ENCODE peak calls at places on chromosome 21, in seven cellular contexts. One of them, this sample, is unnamed.

GRCh38 chr21:15430023-15430422 is 299.8 kb upstream of the USP25 start:
- DNase-seq in brain microvascular endothelial cell: no peak
- DNase-seq in fibroblast of lung: peak
- DNase-seq in dorsolateral prefrontal cortex: no peak
- DNase-seq in body of pancreas: no peak
- DNase-seq in Panc1: no peak
- DNase-seq in OCI-LY7: no peak
- DNase-seq in this sample: no peak

GRCh38 chr21:46159390-46159789 is 4.0 kb upstream of the FTCD start:
- DNase-seq in brain microvascular endothelial cell: no peak
- DNase-seq in fibroblast of lung: no peak
- DNase-seq in dorsolateral prefrontal cortex: no peak
- DNase-seq in body of pancreas: no peak
- DNase-seq in Panc1: no peak
- DNase-seq in OCI-LY7: no peak
- DNase-seq in this sample: no peak

GRCh38 chr21:27329255-27329851 is 362.5 kb upstream of the ADAMTS5 start:
- DNase-seq in brain microvascular endothelial cell: no peak
- DNase-seq in fibroblast of lung: no peak
- DNase-seq in dorsolateral prefrontal cortex: no peak
- DNase-seq in body of pancreas: no peak
- DNase-seq in Panc1: no peak
- DNase-seq in OCI-LY7: no peak
- DNase-seq in this sample: no peak

GRCh38 chr21:35796834-35797233 is 263.5 kb downstream of the SETD4 start:
- DNase-seq in brain microvascular endothelial cell: no peak
- DNase-seq in fibroblast of lung: no peak
- DNase-seq in dorsolateral prefrontal cortex: no peak
- DNase-seq in body of pancreas: no peak
- DNase-seq in Panc1: no peak
- DNase-seq in OCI-LY7: no peak
- DNase-seq in this sample: no peak

GRCh38 chr21:28018741-28019669 is 973.7 kb downstream of the LTN1 start:
- DNase-seq in brain microvascular endothelial cell: no peak
- DNase-seq in fibroblast of lung: no peak
- DNase-seq in dorsolateral prefrontal cortex: peak
- DNase-seq in body of pancreas: peak
- DNase-seq in Panc1: no peak
- DNase-seq in OCI-LY7: peak
- DNase-seq in this sample: no peak

GRCh38 chr21:27406297-27407009 is 439.6 kb upstream of the ADAMTS5 start:
- DNase-seq in brain microvascular endothelial cell: no peak
- DNase-seq in fibroblast of lung: peak
- DNase-seq in dorsolateral prefrontal cortex: no peak
- DNase-seq in body of pancreas: no peak
- DNase-seq in Panc1: no peak
- DNase-seq in OCI-LY7: no peak
- DNase-seq in this sample: no peak

GRCh38 chr21:32103361-32103760 is 175.5 kb downstream of the MIS18A start:
- DNase-seq in brain microvascular endothelial cell: no peak
- DNase-seq in fibroblast of lung: no peak
- DNase-seq in dorsolateral prefrontal cortex: no peak
- DNase-seq in body of pancreas: no peak
- DNase-seq in Panc1: no peak
- DNase-seq in OCI-LY7: no peak
- DNase-seq in this sample: no peak

GRCh38 chr21:28975401-28975800 is 17.3 kb downstream of the LTN1 start:
- DNase-seq in brain microvascular endothelial cell: no peak
- DNase-seq in fibroblast of lung: no peak
- DNase-seq in dorsolateral prefrontal cortex: no peak
- DNase-seq in body of pancreas: no peak
- DNase-seq in Panc1: no peak
- DNase-seq in OCI-LY7: no peak
- DNase-seq in this sample: no peak

GRCh38 chr21:15063081-15063820 is 1.5 kb downstream of the NRIP1 start:
- DNase-seq in brain microvascular endothelial cell: no peak
- DNase-seq in fibroblast of lung: peak
- DNase-seq in dorsolateral prefrontal cortex: no peak
- DNase-seq in body of pancreas: peak
- DNase-seq in Panc1: no peak
- DNase-seq in OCI-LY7: no peak
- DNase-seq in this sample: no peak

GRCh38 chr21:16420086-16420724 is 690.4 kb downstream of the USP25 start:
- DNase-seq in brain microvascular endothelial cell: peak
- DNase-seq in fibroblast of lung: peak
- DNase-seq in dorsolateral prefrontal cortex: no peak
- DNase-seq in body of pancreas: peak
- DNase-seq in Panc1: no peak
- DNase-seq in OCI-LY7: no peak
- DNase-seq in this sample: peak

GRCh38 chr21:17802568-17802967 is 16.6 kb downstream of the C21orf91 start:
- DNase-seq in brain microvascular endothelial cell: peak
- DNase-seq in fibroblast of lung: peak
- DNase-seq in dorsolateral prefrontal cortex: no peak
- DNase-seq in body of pancreas: no peak
- DNase-seq in Panc1: no peak
- DNase-seq in OCI-LY7: no peak
- DNase-seq in this sample: no peak

GRCh38 chr21:28856588-28857250 is 136.0 kb downstream of the LTN1 start:
- DNase-seq in brain microvascular endothelial cell: no peak
- DNase-seq in fibroblast of lung: no peak
- DNase-seq in dorsolateral prefrontal cortex: no peak
- DNase-seq in body of pancreas: no peak
- DNase-seq in Panc1: no peak
- DNase-seq in OCI-LY7: no peak
- DNase-seq in this sample: no peak

GRCh38 chr21:35882791-35883240 is 177.5 kb downstream of the SETD4 start:
- DNase-seq in brain microvascular endothelial cell: peak
- DNase-seq in fibroblast of lung: peak
- DNase-seq in dorsolateral prefrontal cortex: no peak
- DNase-seq in body of pancreas: peak
- DNase-seq in Panc1: no peak
- DNase-seq in OCI-LY7: no peak
- DNase-seq in this sample: no peak

GRCh38 chr21:33289199-33289819 is 23.1 kb downstream of the IL10RB start:
- DNase-seq in brain microvascular endothelial cell: peak
- DNase-seq in fibroblast of lung: peak
- DNase-seq in dorsolateral prefrontal cortex: no peak
- DNase-seq in body of pancreas: no peak
- DNase-seq in Panc1: no peak
- DNase-seq in OCI-LY7: no peak
- DNase-seq in this sample: peak

GRCh38 chr21:40155563-40155962 is 288.3 kb downstream of the PCP4 start:
- DNase-seq in brain microvascular endothelial cell: no peak
- DNase-seq in fibroblast of lung: no peak
- DNase-seq in dorsolateral prefrontal cortex: no peak
- DNase-seq in body of pancreas: no peak
- DNase-seq in Panc1: no peak
- DNase-seq in OCI-LY7: no peak
- DNase-seq in this sample: no peak

GRCh38 chr21:26852422-26852821 is 7.2 kb upstream of the ADAMTS1 start:
- DNase-seq in brain microvascular endothelial cell: no peak
- DNase-seq in fibroblast of lung: no peak
- DNase-seq in dorsolateral prefrontal cortex: no peak
- DNase-seq in body of pancreas: no peak
- DNase-seq in Panc1: no peak
- DNase-seq in OCI-LY7: no peak
- DNase-seq in this sample: no peak

GRCh38 chr21:14609274-14609673 is 63.2 kb upstream of the SAMSN1 start:
- DNase-seq in brain microvascular endothelial cell: no peak
- DNase-seq in fibroblast of lung: no peak
- DNase-seq in dorsolateral prefrontal cortex: no peak
- DNase-seq in body of pancreas: no peak
- DNase-seq in Panc1: no peak
- DNase-seq in OCI-LY7: no peak
- DNase-seq in this sample: no peak

GRCh38 chr21:29477941-29478340 is 179.2 kb downstream of the BACH1 start:
- DNase-seq in brain microvascular endothelial cell: peak
- DNase-seq in fibroblast of lung: peak
- DNase-seq in dorsolateral prefrontal cortex: no peak
- DNase-seq in body of pancreas: no peak
- DNase-seq in Panc1: no peak
- DNase-seq in OCI-LY7: no peak
- DNase-seq in this sample: no peak

GRCh38 chr21:42101246-42101645 is 30.1 kb downstream of the UMODL1 start:
- DNase-seq in brain microvascular endothelial cell: no peak
- DNase-seq in fibroblast of lung: no peak
- DNase-seq in dorsolateral prefrontal cortex: no peak
- DNase-seq in body of pancreas: no peak
- DNase-seq in Panc1: no peak
- DNase-seq in OCI-LY7: no peak
- DNase-seq in this sample: no peak
- H3K27ac ChIP-seq in brain microvascular endothelial cell: no peak
- H3K27ac ChIP-seq in fibroblast of lung: no peak
- H3K27ac ChIP-seq in dorsolateral prefrontal cortex: no peak
- H3K27ac ChIP-seq in body of pancreas: no peak
- H3K27ac ChIP-seq in Panc1: no peak
- H3K27ac ChIP-seq in OCI-LY7: no peak
- H3K27ac ChIP-seq in this sample: no peak

DNA sequence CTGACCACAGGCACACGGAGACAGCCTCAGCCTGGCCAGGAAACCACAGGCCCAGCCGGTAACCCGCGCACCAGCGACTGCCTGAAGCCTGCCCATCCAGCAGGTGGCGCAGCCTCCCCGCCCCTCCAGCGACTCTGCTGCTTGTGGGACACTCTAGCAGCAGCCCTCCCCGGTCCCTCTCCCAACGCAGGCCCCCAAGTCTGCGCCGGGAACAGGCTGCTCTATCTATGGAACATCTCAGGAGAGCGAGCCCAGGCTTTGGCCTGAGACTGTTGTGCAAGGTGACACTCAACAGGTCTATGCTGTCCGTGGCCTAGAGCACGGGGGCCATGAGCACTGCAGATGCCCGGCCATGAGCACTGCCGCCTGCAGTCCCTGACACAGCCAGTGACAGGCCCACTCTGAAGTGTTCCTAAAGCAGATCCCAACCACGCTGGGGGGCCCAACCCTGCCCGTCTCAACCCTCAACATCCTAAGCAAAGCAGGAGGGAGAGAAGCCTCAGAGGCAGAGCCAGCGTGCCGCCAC is 28.4 kb downstream of the WDR4 start:
- DNase-seq in brain microvascular endothelial cell: peak
- DNase-seq in fibroblast of lung: no peak
- DNase-seq in dorsolateral prefrontal cortex: no peak
- DNase-seq in body of pancreas: no peak
- DNase-seq in Panc1: no peak
- DNase-seq in OCI-LY7: peak
- DNase-seq in this sample: no peak
- TF ChIP-seq CTCF in brain microvascular endothelial cell: peak
- TF ChIP-seq CTCF in fibroblast of lung: peak
- TF ChIP-seq CTCF in dorsolateral prefrontal cortex: no peak
- TF ChIP-seq CTCF in body of pancreas: peak
- TF ChIP-seq CTCF in Panc1: no peak
- TF ChIP-seq CTCF in OCI-LY7: peak
- TF ChIP-seq CTCF in this sample: no peak

GRCh38 chr21:34511787-34512451 is at the start of gene KCNE1:
- DNase-seq in brain microvascular endothelial cell: no peak
- DNase-seq in fibroblast of lung: no peak
- DNase-seq in dorsolateral prefrontal cortex: no peak
- DNase-seq in body of pancreas: peak
- DNase-seq in Panc1: no peak
- DNase-seq in OCI-LY7: no peak
- DNase-seq in this sample: no peak

GRCh38 chr21:34514576-34515135 is 2.6 kb upstream of the KCNE1 start:
- DNase-seq in brain microvascular endothelial cell: no peak
- DNase-seq in fibroblast of lung: peak
- DNase-seq in dorsolateral prefrontal cortex: no peak
- DNase-seq in body of pancreas: no peak
- DNase-seq in Panc1: no peak
- DNase-seq in OCI-LY7: no peak
- DNase-seq in this sample: no peak

GRCh38 chr21:34510148-34511142 is 1.6 kb downstream of the KCNE1 start:
- DNase-seq in brain microvascular endothelial cell: peak
- DNase-seq in fibroblast of lung: peak
- DNase-seq in dorsolateral prefrontal cortex: peak
- DNase-seq in body of pancreas: peak
- DNase-seq in Panc1: no peak
- DNase-seq in OCI-LY7: peak
- DNase-seq in this sample: peak

GRCh38 chr21:34511154-34511553 is 856 bp downstream of the KCNE1 start:
- DNase-seq in brain microvascular endothelial cell: no peak
- DNase-seq in fibroblast of lung: no peak
- DNase-seq in dorsolateral prefrontal cortex: no peak
- DNase-seq in body of pancreas: no peak
- DNase-seq in Panc1: no peak
- DNase-seq in OCI-LY7: no peak
- DNase-seq in this sample: no peak

GRCh38 chr21:34513109-34513675 is 1.2 kb upstream of the KCNE1 start:
- DNase-seq in brain microvascular endothelial cell: no peak
- DNase-seq in fibroblast of lung: no peak
- DNase-seq in dorsolateral prefrontal cortex: no peak
- DNase-seq in body of pancreas: no peak
- DNase-seq in Panc1: no peak
- DNase-seq in OCI-LY7: no peak
- DNase-seq in this sample: no peak
- H3K27ac ChIP-seq in brain microvascular endothelial cell: no peak
- H3K27ac ChIP-seq in fibroblast of lung: no peak
- H3K27ac ChIP-seq in dorsolateral prefrontal cortex: no peak
- H3K27ac ChIP-seq in body of pancreas: no peak
- H3K27ac ChIP-seq in Panc1: no peak
- H3K27ac ChIP-seq in OCI-LY7: no peak
- H3K27ac ChIP-seq in this sample: no peak

GRCh38 chr21:39095681-39096080 is 87.6 kb downstream of the PSMG1 start:
- DNase-seq in brain microvascular endothelial cell: no peak
- DNase-seq in fibroblast of lung: no peak
- DNase-seq in dorsolateral prefrontal cortex: no peak
- DNase-seq in body of pancreas: no peak
- DNase-seq in Panc1: no peak
- DNase-seq in OCI-LY7: no peak
- DNase-seq in this sample: no peak

GRCh38 chr21:39097981-39098380 is 85.3 kb downstream of the PSMG1 start:
- DNase-seq in brain microvascular endothelial cell: no peak
- DNase-seq in fibroblast of lung: no peak
- DNase-seq in dorsolateral prefrontal cortex: no peak
- DNase-seq in body of pancreas: no peak
- DNase-seq in Panc1: no peak
- DNase-seq in OCI-LY7: no peak
- DNase-seq in this sample: no peak

GRCh38 chr21:39094847-39095525 is 88.3 kb downstream of the PSMG1 start:
- DNase-seq in brain microvascular endothelial cell: peak
- DNase-seq in fibroblast of lung: peak
- DNase-seq in dorsolateral prefrontal cortex: no peak
- DNase-seq in body of pancreas: no peak
- DNase-seq in Panc1: no peak
- DNase-seq in OCI-LY7: no peak
- DNase-seq in this sample: no peak

GRCh38 chr21:39097335-39097861 is 85.9 kb downstream of the PSMG1 start:
- DNase-seq in brain microvascular endothelial cell: no peak
- DNase-seq in fibroblast of lung: no peak
- DNase-seq in dorsolateral prefrontal cortex: no peak
- DNase-seq in body of pancreas: peak
- DNase-seq in Panc1: no peak
- DNase-seq in OCI-LY7: no peak
- DNase-seq in this sample: no peak

DNA sequence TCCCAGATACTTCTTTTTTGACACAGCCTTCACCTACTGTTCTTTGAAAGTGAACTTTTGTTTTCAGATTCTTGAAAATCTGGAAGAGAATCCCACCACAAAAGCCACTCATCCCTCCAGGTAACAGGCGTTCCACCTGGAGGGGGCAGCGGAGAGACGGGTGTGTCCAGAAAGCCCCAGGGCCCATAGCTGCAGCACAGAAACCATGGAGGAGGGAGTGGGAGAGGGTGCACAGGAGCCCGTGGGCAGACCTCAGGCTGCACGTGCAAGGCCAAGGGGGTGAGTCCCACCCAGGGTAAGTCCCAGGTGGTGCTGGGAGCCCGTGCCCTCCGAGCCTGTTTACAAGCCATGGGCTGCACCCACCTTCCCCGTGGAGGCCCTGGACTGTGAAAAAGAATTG is 86.5 kb downstream of the PSMG1 start:
- DNase-seq in brain microvascular endothelial cell: no peak
- DNase-seq in fibroblast of lung: no peak
- DNase-seq in dorsolateral prefrontal cortex: no peak
- DNase-seq in body of pancreas: no peak
- DNase-seq in Panc1: no peak
- DNase-seq in OCI-LY7: peak
- DNase-seq in this sample: no peak
- TF ChIP-seq CTCF in brain microvascular endothelial cell: peak
- TF ChIP-seq CTCF in fibroblast of lung: no peak
- TF ChIP-seq CTCF in dorsolateral prefrontal cortex: no peak
- TF ChIP-seq CTCF in body of pancreas: no peak
- TF ChIP-seq CTCF in Panc1: no peak
- TF ChIP-seq CTCF in OCI-LY7: peak
- TF ChIP-seq CTCF in this sample: no peak